ENCODE peak calls at places on chromosomes 13 and 19, in eight cellular contexts. G, U, K, D, X, V, F and A are unnamed samples.

GRCh38 chr13:98429977-98430785 is 146.7 kb downstream of the STK24 start:
- DNase-seq in K (no peak), X (no peak), U (no peak), V (no peak), D (peak; percentile 56), G (no peak), F (no peak), A (peak; percentile 75)

GRCh38 chr13:111518161-111518791 is 197.8 kb downstream of the TEX29 start:
- DNase-seq in U (no peak), F (no peak), G (no peak), K (no peak), D (peak; percentile 21), X (no peak), V (no peak), A (no peak)

GRCh38 chr19:40596608-40597328 is 4.4 kb upstream of the LTBP4 start:
- DNase-seq in D (no peak), V (peak; percentile 76), F (no peak), X (peak; percentile 96), U (peak; percentile 59), K (peak; percentile 59), G (peak; percentile 54), A (peak; percentile 72)

GRCh38 chr19:39705578-39706188 is 1.4 kb downstream of the LGALS14 start:
- DNase-seq in U (no peak), V (no peak), G (no peak), X (no peak), D (no peak), K (no peak), F (no peak), A (no peak)

GRCh38 chr19:50328257-50329145 is 676 bp downstream of the KCNC3 start:
- DNase-seq in D (peak; percentile 36), K (peak; percentile 39), X (no peak), V (peak; percentile 55), U (no peak), F (no peak), G (no peak), A (no peak)

GRCh38 chr19:11767633-11768133 is 883 bp downstream of the ZNF441 start:
- DNase-seq in U (peak; percentile 37), G (peak; percentile 31), K (peak; percentile 43), V (peak; percentile 57), X (no peak), F (no peak), D (peak; percentile 6), A (peak; percentile 56)

GRCh38 chr13:40146586-40147240 is 491.3 kb downstream of the COG6 start:
- DNase-seq in K (no peak), F (peak; percentile 19), U (no peak), D (no peak), V (peak; percentile 21), G (no peak), X (no peak), A (no peak)

GRCh38 chr13:50104493-50104892 is 89.2 kb downstream of the KCNRG start:
- DNase-seq in X (no peak), D (peak; percentile 13), F (no peak), K (peak; percentile 68), U (peak; percentile 46), G (no peak), V (no peak), A (no peak)

GRCh38 chr19:15371786-15372380 is 7.7 kb downstream of the AKAP8 start:
- DNase-seq in K (no peak), G (no peak), X (no peak), U (no peak), V (peak; percentile 9), D (no peak), F (no peak), A (no peak)

DNA sequence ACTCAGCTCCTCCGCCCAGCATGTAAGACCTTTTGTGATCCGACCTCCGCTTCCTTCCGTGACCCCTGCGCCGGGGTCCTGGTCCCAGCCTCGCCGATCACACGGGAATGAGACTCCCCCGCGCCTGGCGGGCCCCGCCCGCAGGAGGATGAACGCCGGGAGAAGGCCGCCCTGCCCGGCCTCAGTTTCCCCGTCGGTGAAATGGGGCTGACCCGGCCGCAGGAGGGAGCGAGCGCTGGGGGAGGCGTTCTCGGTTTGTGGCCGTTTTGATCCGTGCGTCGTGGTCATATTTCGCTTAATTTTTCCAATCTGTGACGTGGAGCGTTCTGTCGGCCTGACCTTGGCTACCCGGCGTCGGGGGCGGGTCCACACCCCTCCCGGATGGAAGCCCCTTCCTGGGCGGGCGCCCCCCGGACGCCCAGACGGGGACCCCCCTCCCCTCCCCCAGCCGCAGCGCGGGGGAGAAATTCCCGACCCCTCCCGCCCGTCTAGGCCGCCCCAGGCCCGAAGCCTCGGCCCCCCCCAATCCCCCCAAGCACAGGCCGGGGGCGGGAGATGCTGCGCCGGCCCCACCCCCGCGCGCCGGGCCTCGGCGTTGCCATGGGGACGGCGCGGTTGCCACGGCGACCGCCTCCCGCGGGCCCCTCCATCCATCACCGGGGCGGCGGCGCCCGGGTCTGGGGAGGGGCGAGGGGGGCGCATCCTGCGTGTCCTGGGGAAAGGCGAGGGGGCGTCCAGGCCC is 11.1 kb downstream of the PALM start:
- DNase-seq in F (no peak), V (peak; percentile 97), U (no peak), G (no peak), X (no peak), K (no peak), D (no peak), A (no peak)
- H3K4me2 ChIP-seq in F (no peak overlapping the region), V (no peak overlapping the region), U (no peak overlapping the region), G (no peak overlapping the region), X (no peak overlapping the region), K (no peak overlapping the region), D (no peak overlapping the region), A (no peak overlapping the region)

GRCh38 chr19:18333680-18334079 is 6.7 kb upstream of the PGPEP1 start:
- DNase-seq in F (no peak), V (no peak), K (no peak), X (no peak), G (no peak), U (no peak), D (no peak), A (no peak)
- H3K4me2 ChIP-seq in F (no peak overlapping the region), V (no peak overlapping the region), K (no peak overlapping the region), X (no peak overlapping the region), G (no peak overlapping the region), U (no peak overlapping the region), D (no peak overlapping the region), A (no peak overlapping the region)

DNA sequence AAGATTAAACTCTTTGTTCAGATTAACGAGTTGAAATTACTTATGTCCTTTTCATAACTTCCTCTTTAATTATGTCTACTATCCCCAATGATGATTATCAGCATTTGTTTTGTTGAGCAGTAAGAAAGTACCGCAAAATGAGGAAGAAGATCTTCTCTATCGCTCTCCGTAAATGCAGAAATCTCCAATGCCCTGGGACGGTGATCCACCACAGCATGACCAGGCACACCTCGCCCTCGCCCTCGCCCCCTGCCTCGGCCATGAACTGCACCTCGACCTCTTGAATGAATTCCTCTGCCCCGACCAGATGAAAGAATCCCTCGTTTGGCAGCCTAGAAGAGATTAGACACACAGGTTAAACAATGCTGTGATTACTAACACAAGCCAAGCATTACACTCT is 69.1 kb downstream of the RBM26 start:
- DNase-seq in K (no peak), U (no peak), F (no peak), D (peak; percentile 6), X (no peak), V (no peak), G (no peak), A (no peak)
- H3K4me2 ChIP-seq in K (no peak overlapping the region), U (no peak overlapping the region), F (no peak overlapping the region), D (no peak overlapping the region), X (no peak overlapping the region), V (no peak overlapping the region), G (no peak overlapping the region), A (no peak overlapping the region)

GRCh38 chr13:110392510-110393233 is 85.6 kb downstream of the COL4A2 start:
- DNase-seq in K (no peak), U (peak; percentile 78), X (no peak), G (peak; percentile 62), D (peak; percentile 69), V (peak; percentile 85), F (no peak), A (peak; percentile 95)

GRCh38 chr13:110393761-110394160 is 86.7 kb downstream of the COL4A2 start:
- DNase-seq in G (no peak), V (no peak), K (no peak), D (no peak), F (no peak), U (no peak), X (no peak), A (no peak)

GRCh38 chr13:110390572-110390971 is 83.5 kb downstream of the COL4A2 start:
- DNase-seq in V (no peak), K (peak; percentile 89), U (peak; percentile 97), G (peak; percentile 95), X (no peak), D (no peak), F (no peak), A (peak; percentile 99)

GRCh38 chr13:110388141-110388943 is 81.3 kb downstream of the COL4A2 start:
- DNase-seq in X (no peak), G (peak; percentile 86), U (peak; percentile 83), K (no peak), D (peak; percentile 59), F (no peak), V (peak; percentile 47), A (peak; percentile 98)

GRCh38 chr13:110391273-110391672 is 84.2 kb downstream of the COL4A2 start:
- DNase-seq in V (no peak), U (peak; percentile 76), D (no peak), G (peak; percentile 52), K (peak; percentile 16), X (no peak), F (no peak), A (peak; percentile 74)
- H3K4me2 ChIP-seq in V (no peak overlapping the region), U (no peak overlapping the region), D (no peak overlapping the region), G (no peak overlapping the region), K (peak overlapping the region; percentile 31), X (no peak overlapping the region), F (no peak overlapping the region), A (no peak overlapping the region)

GRCh38 chr19:1629256-1629808 is 23.1 kb downstream of the TCF3 start:
- DNase-seq in F (no peak), D (no peak), X (no peak), V (no peak), U (no peak), G (no peak), K (no peak), A (no peak)
- H3K4me2 ChIP-seq in F (no peak overlapping the region), D (no peak overlapping the region), X (no peak overlapping the region), V (no peak overlapping the region), U (no peak overlapping the region), G (no peak overlapping the region), K (no peak overlapping the region), A (no peak overlapping the region)